ENCODE peak calls at places on chromosomes 2 and 18, in ten cellular contexts. One of them, this sample, is unnamed. For H3K36me3 and H3K4me1, the result is how much of the 10 kb centered on the place peaks cover.

GRCh38 chr2:130826821-130827501 is 9.8 kb upstream of the ARHGEF4 start:
- DNase-seq in pancreas: peak
- DNase-seq in Peyer's patch: peak
- DNase-seq in cardiac muscle cell: no peak
- DNase-seq in neural progenitor cell: no peak
- DNase-seq in heart right ventricle: no peak
- DNase-seq in CD8-positive, alpha-beta T cell: no peak
- DNase-seq in fibroblast of lung: no peak
- DNase-seq in ovary: no peak
- DNase-seq in PC-9: no peak
- DNase-seq in this sample: no peak

GRCh38 chr2:64730551-64731305 is 77.0 kb upstream of the SERTAD2 start:
- DNase-seq in pancreas: peak
- DNase-seq in Peyer's patch: peak
- DNase-seq in cardiac muscle cell: peak
- DNase-seq in neural progenitor cell: peak
- DNase-seq in heart right ventricle: peak
- DNase-seq in CD8-positive, alpha-beta T cell: peak
- DNase-seq in fibroblast of lung: peak
- DNase-seq in ovary: peak
- DNase-seq in PC-9: no peak
- DNase-seq in this sample: no peak

GRCh38 chr2:163610817-163611556 is 124.8 kb downstream of the FIGN start:
- DNase-seq in pancreas: peak
- DNase-seq in Peyer's patch: no peak
- DNase-seq in cardiac muscle cell: no peak
- DNase-seq in neural progenitor cell: peak
- DNase-seq in heart right ventricle: no peak
- DNase-seq in CD8-positive, alpha-beta T cell: no peak
- DNase-seq in fibroblast of lung: no peak
- DNase-seq in ovary: no peak
- DNase-seq in PC-9: no peak
- DNase-seq in this sample: no peak

GRCh38 chr2:73716518-73717250 is 20.5 kb downstream of the TPRKB start:
- DNase-seq in pancreas: no peak
- DNase-seq in Peyer's patch: no peak
- DNase-seq in cardiac muscle cell: no peak
- DNase-seq in neural progenitor cell: no peak
- DNase-seq in heart right ventricle: no peak
- DNase-seq in CD8-positive, alpha-beta T cell: no peak
- DNase-seq in fibroblast of lung: peak
- DNase-seq in ovary: peak
- DNase-seq in PC-9: no peak
- DNase-seq in this sample: no peak

GRCh38 chr18:35971661-35972196 is 750 bp upstream of the RMP24 start:
- DNase-seq in pancreas: no peak
- DNase-seq in Peyer's patch: no peak
- DNase-seq in cardiac muscle cell: no peak
- DNase-seq in neural progenitor cell: no peak
- DNase-seq in heart right ventricle: no peak
- DNase-seq in CD8-positive, alpha-beta T cell: no peak
- DNase-seq in fibroblast of lung: no peak
- DNase-seq in ovary: no peak
- DNase-seq in PC-9: no peak
- DNase-seq in this sample: peak

GRCh38 chr2:152623076-152623740 is 94.1 kb downstream of the PRPF40A start:
- DNase-seq in pancreas: no peak
- DNase-seq in Peyer's patch: no peak
- DNase-seq in cardiac muscle cell: no peak
- DNase-seq in neural progenitor cell: peak
- DNase-seq in heart right ventricle: no peak
- DNase-seq in CD8-positive, alpha-beta T cell: no peak
- DNase-seq in fibroblast of lung: no peak
- DNase-seq in ovary: no peak
- DNase-seq in PC-9: no peak
- DNase-seq in this sample: no peak

GRCh38 chr2:111704246-111704645 is 179.7 kb downstream of the ANAPC1 start:
- DNase-seq in pancreas: no peak
- DNase-seq in Peyer's patch: no peak
- DNase-seq in cardiac muscle cell: no peak
- DNase-seq in neural progenitor cell: no peak
- DNase-seq in heart right ventricle: no peak
- DNase-seq in CD8-positive, alpha-beta T cell: no peak
- DNase-seq in fibroblast of lung: peak
- DNase-seq in ovary: no peak
- DNase-seq in PC-9: peak
- DNase-seq in this sample: no peak

GRCh38 chr2:206415618-206416243 is 27.6 kb upstream of the ADAM23 start:
- DNase-seq in pancreas: no peak
- DNase-seq in Peyer's patch: no peak
- DNase-seq in cardiac muscle cell: no peak
- DNase-seq in neural progenitor cell: no peak
- DNase-seq in heart right ventricle: no peak
- DNase-seq in CD8-positive, alpha-beta T cell: no peak
- DNase-seq in fibroblast of lung: no peak
- DNase-seq in ovary: no peak
- DNase-seq in PC-9: no peak
- DNase-seq in this sample: no peak

GRCh38 chr2:219229375-219230200 is at the start of the genes ANKZF1 and ATG9A:
- DNase-seq in pancreas: peak
- DNase-seq in Peyer's patch: peak
- DNase-seq in cardiac muscle cell: peak
- DNase-seq in neural progenitor cell: peak
- DNase-seq in heart right ventricle: peak
- DNase-seq in CD8-positive, alpha-beta T cell: peak
- DNase-seq in fibroblast of lung: peak
- DNase-seq in ovary: peak
- DNase-seq in PC-9: peak
- DNase-seq in this sample: peak

GRCh38 chr2:219225350-219225749 is 4.1 kb downstream of the ATG9A start:
- DNase-seq in pancreas: no peak
- DNase-seq in Peyer's patch: no peak
- DNase-seq in cardiac muscle cell: no peak
- DNase-seq in neural progenitor cell: no peak
- DNase-seq in heart right ventricle: no peak
- DNase-seq in CD8-positive, alpha-beta T cell: no peak
- DNase-seq in fibroblast of lung: no peak
- DNase-seq in ovary: no peak
- DNase-seq in PC-9: no peak
- DNase-seq in this sample: no peak

GRCh38 chr2:219228026-219228744 is 1.3 kb downstream of the ATG9A start:
- DNase-seq in pancreas: no peak
- DNase-seq in Peyer's patch: no peak
- DNase-seq in cardiac muscle cell: no peak
- DNase-seq in neural progenitor cell: no peak
- DNase-seq in heart right ventricle: no peak
- DNase-seq in CD8-positive, alpha-beta T cell: no peak
- DNase-seq in fibroblast of lung: no peak
- DNase-seq in ovary: no peak
- DNase-seq in PC-9: no peak
- DNase-seq in this sample: no peak

GRCh38 chr2:219230201-219230540 is 565 bp downstream of the ANKZF1 start:
- DNase-seq in pancreas: no peak
- DNase-seq in Peyer's patch: peak
- DNase-seq in cardiac muscle cell: peak
- DNase-seq in neural progenitor cell: peak
- DNase-seq in heart right ventricle: no peak
- DNase-seq in CD8-positive, alpha-beta T cell: peak
- DNase-seq in fibroblast of lung: peak
- DNase-seq in ovary: no peak
- DNase-seq in PC-9: peak
- DNase-seq in this sample: no peak

GRCh38 chr2:219228745-219229374 is 576 bp downstream of the ATG9A start:
- DNase-seq in pancreas: peak
- DNase-seq in Peyer's patch: no peak
- DNase-seq in cardiac muscle cell: no peak
- DNase-seq in neural progenitor cell: no peak
- DNase-seq in heart right ventricle: no peak
- DNase-seq in CD8-positive, alpha-beta T cell: no peak
- DNase-seq in fibroblast of lung: no peak
- DNase-seq in ovary: no peak
- DNase-seq in PC-9: no peak
- DNase-seq in this sample: no peak
- H3K36me3 ChIP-seq in pancreas: under half
- H3K36me3 ChIP-seq in Peyer's patch: under half
- H3K36me3 ChIP-seq in cardiac muscle cell: under half
- H3K36me3 ChIP-seq in neural progenitor cell: under half
- H3K36me3 ChIP-seq in heart right ventricle: half or more
- H3K36me3 ChIP-seq in CD8-positive, alpha-beta T cell: under half
- H3K36me3 ChIP-seq in fibroblast of lung: under half
- H3K36me3 ChIP-seq in ovary: under half
- H3K36me3 ChIP-seq in PC-9: under half
- H3K36me3 ChIP-seq in this sample: under half

GRCh38 chr18:79982736-79983135 is 5.6 kb downstream of the TXNL4A start:
- DNase-seq in pancreas: no peak
- DNase-seq in Peyer's patch: no peak
- DNase-seq in cardiac muscle cell: no peak
- DNase-seq in neural progenitor cell: no peak
- DNase-seq in heart right ventricle: no peak
- DNase-seq in CD8-positive, alpha-beta T cell: no peak
- DNase-seq in fibroblast of lung: peak
- DNase-seq in ovary: no peak
- DNase-seq in PC-9: no peak
- DNase-seq in this sample: no peak

GRCh38 chr18:79983253-79983652 is 5.1 kb downstream of the TXNL4A start:
- DNase-seq in pancreas: no peak
- DNase-seq in Peyer's patch: no peak
- DNase-seq in cardiac muscle cell: no peak
- DNase-seq in neural progenitor cell: no peak
- DNase-seq in heart right ventricle: no peak
- DNase-seq in CD8-positive, alpha-beta T cell: no peak
- DNase-seq in fibroblast of lung: no peak
- DNase-seq in ovary: no peak
- DNase-seq in PC-9: no peak
- DNase-seq in this sample: no peak

GRCh38 chr18:79983793-79984192 is 4.6 kb downstream of the TXNL4A start:
- DNase-seq in pancreas: no peak
- DNase-seq in Peyer's patch: no peak
- DNase-seq in cardiac muscle cell: no peak
- DNase-seq in neural progenitor cell: no peak
- DNase-seq in heart right ventricle: no peak
- DNase-seq in CD8-positive, alpha-beta T cell: no peak
- DNase-seq in fibroblast of lung: peak
- DNase-seq in ovary: no peak
- DNase-seq in PC-9: no peak
- DNase-seq in this sample: no peak

GRCh38 chr18:79979843-79980242 is 8.5 kb downstream of the TXNL4A start:
- DNase-seq in pancreas: no peak
- DNase-seq in Peyer's patch: no peak
- DNase-seq in cardiac muscle cell: no peak
- DNase-seq in neural progenitor cell: no peak
- DNase-seq in heart right ventricle: no peak
- DNase-seq in CD8-positive, alpha-beta T cell: no peak
- DNase-seq in fibroblast of lung: no peak
- DNase-seq in ovary: no peak
- DNase-seq in PC-9: no peak
- DNase-seq in this sample: no peak

DNA sequence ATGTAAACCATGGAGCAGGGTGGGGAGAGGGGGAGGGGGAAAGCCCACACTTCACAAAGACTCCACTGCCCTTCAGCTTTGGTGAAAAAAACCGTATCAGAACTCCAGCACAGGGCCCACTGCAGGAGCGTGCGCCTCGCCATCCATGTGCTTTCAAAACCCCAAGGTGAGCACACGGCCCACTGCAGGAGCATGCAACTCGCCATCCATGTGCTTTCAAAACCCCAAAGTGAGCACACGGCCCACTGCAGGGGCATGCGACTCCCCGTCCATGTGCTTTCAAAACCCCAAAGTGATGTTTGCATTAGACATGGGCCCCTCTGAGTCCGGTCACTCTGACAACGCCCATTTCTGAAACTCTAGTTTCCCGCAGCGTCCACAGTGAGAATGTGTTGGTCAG is 7.8 kb downstream of the TXNL4A start:
- DNase-seq in pancreas: no peak
- DNase-seq in Peyer's patch: no peak
- DNase-seq in cardiac muscle cell: no peak
- DNase-seq in neural progenitor cell: no peak
- DNase-seq in heart right ventricle: no peak
- DNase-seq in CD8-positive, alpha-beta T cell: no peak
- DNase-seq in fibroblast of lung: no peak
- DNase-seq in ovary: no peak
- DNase-seq in PC-9: no peak
- DNase-seq in this sample: no peak
- H3K4me1 ChIP-seq in pancreas: under half
- H3K4me1 ChIP-seq in Peyer's patch: under half
- H3K4me1 ChIP-seq in cardiac muscle cell: under half
- H3K4me1 ChIP-seq in neural progenitor cell: under half
- H3K4me1 ChIP-seq in heart right ventricle: under half
- H3K4me1 ChIP-seq in CD8-positive, alpha-beta T cell: half or more
- H3K4me1 ChIP-seq in fibroblast of lung: under half
- H3K4me1 ChIP-seq in ovary: under half
- H3K4me1 ChIP-seq in PC-9: under half
- H3K4me1 ChIP-seq in this sample: under half

GRCh38 chr2:165920748-165921147 is 32.8 kb downstream of the TTC21B start:
- DNase-seq in pancreas: no peak
- DNase-seq in Peyer's patch: no peak
- DNase-seq in cardiac muscle cell: no peak
- DNase-seq in neural progenitor cell: no peak
- DNase-seq in heart right ventricle: no peak
- DNase-seq in CD8-positive, alpha-beta T cell: no peak
- DNase-seq in fibroblast of lung: no peak
- DNase-seq in ovary: no peak
- DNase-seq in PC-9: no peak
- DNase-seq in this sample: no peak
- H3K36me3 ChIP-seq in pancreas: under half
- H3K36me3 ChIP-seq in Peyer's patch: under half
- H3K36me3 ChIP-seq in cardiac muscle cell: under half
- H3K36me3 ChIP-seq in neural progenitor cell: under half
- H3K36me3 ChIP-seq in heart right ventricle: half or more
- H3K36me3 ChIP-seq in CD8-positive, alpha-beta T cell: under half
- H3K36me3 ChIP-seq in fibroblast of lung: under half
- H3K36me3 ChIP-seq in ovary: under half
- H3K36me3 ChIP-seq in PC-9: under half
- H3K36me3 ChIP-seq in this sample: under half

GRCh38 chr2:43220229-43220981 is 6.0 kb downstream of the ZFP36L2 start:
- DNase-seq in pancreas: no peak
- DNase-seq in Peyer's patch: no peak
- DNase-seq in cardiac muscle cell: no peak
- DNase-seq in neural progenitor cell: no peak
- DNase-seq in heart right ventricle: no peak
- DNase-seq in CD8-positive, alpha-beta T cell: no peak
- DNase-seq in fibroblast of lung: peak
- DNase-seq in ovary: no peak
- DNase-seq in PC-9: peak
- DNase-seq in this sample: no peak

GRCh38 chr2:43219383-43220228 is 6.8 kb downstream of the ZFP36L2 start:
- DNase-seq in pancreas: peak
- DNase-seq in Peyer's patch: peak
- DNase-seq in cardiac muscle cell: peak
- DNase-seq in neural progenitor cell: peak
- DNase-seq in heart right ventricle: peak
- DNase-seq in CD8-positive, alpha-beta T cell: peak
- DNase-seq in fibroblast of lung: peak
- DNase-seq in ovary: peak
- DNase-seq in PC-9: peak
- DNase-seq in this sample: peak

GRCh38 chr2:43218221-43218549 is 8.2 kb downstream of the ZFP36L2 start:
- DNase-seq in pancreas: no peak
- DNase-seq in Peyer's patch: no peak
- DNase-seq in cardiac muscle cell: no peak
- DNase-seq in neural progenitor cell: no peak
- DNase-seq in heart right ventricle: no peak
- DNase-seq in CD8-positive, alpha-beta T cell: no peak
- DNase-seq in fibroblast of lung: peak
- DNase-seq in ovary: peak
- DNase-seq in PC-9: no peak
- DNase-seq in this sample: no peak

GRCh38 chr2:43217228-43218220 is 8.9 kb downstream of the ZFP36L2 start:
- DNase-seq in pancreas: no peak
- DNase-seq in Peyer's patch: no peak
- DNase-seq in cardiac muscle cell: peak
- DNase-seq in neural progenitor cell: peak
- DNase-seq in heart right ventricle: peak
- DNase-seq in CD8-positive, alpha-beta T cell: no peak
- DNase-seq in fibroblast of lung: peak
- DNase-seq in ovary: peak
- DNase-seq in PC-9: no peak
- DNase-seq in this sample: no peak

GRCh38 chr2:43218550-43219382 is 7.6 kb downstream of the ZFP36L2 start:
- DNase-seq in pancreas: no peak
- DNase-seq in Peyer's patch: peak
- DNase-seq in cardiac muscle cell: peak
- DNase-seq in neural progenitor cell: no peak
- DNase-seq in heart right ventricle: peak
- DNase-seq in CD8-positive, alpha-beta T cell: peak
- DNase-seq in fibroblast of lung: peak
- DNase-seq in ovary: peak
- DNase-seq in PC-9: peak
- DNase-seq in this sample: no peak
- H3K4me1 ChIP-seq in pancreas: under half
- H3K4me1 ChIP-seq in Peyer's patch: under half
- H3K4me1 ChIP-seq in cardiac muscle cell: half or more
- H3K4me1 ChIP-seq in neural progenitor cell: half or more
- H3K4me1 ChIP-seq in heart right ventricle: half or more
- H3K4me1 ChIP-seq in CD8-positive, alpha-beta T cell: under half
- H3K4me1 ChIP-seq in fibroblast of lung: under half
- H3K4me1 ChIP-seq in ovary: under half
- H3K4me1 ChIP-seq in PC-9: half or more
- H3K4me1 ChIP-seq in this sample: under half

This sample was measured in Panc1.